ENCODE peak calls at places on chromosomes 3 and 15, in five cellular contexts. Q is tibial artery, T is astrocyte of the spinal cord, I is right atrium auricular region, E is stomach. K is an unnamed sample.

GRCh38 chr3:81980566-81981494 is 219.4 kb upstream of the GBE1 start:
- DNase-seq in Q (no peak), T (no peak), I (no peak), E (no peak), K (peak)

GRCh38 chr3:124951511-124952390 is 17.2 kb upstream of the MUC13 start:
- DNase-seq in Q (no peak), T (peak), I (no peak), E (no peak), K (no peak)

GRCh38 chr3:3200632-3201212 is 21.2 kb upstream of the CRBN start:
- DNase-seq in Q (no peak), T (peak), I (no peak), E (peak), K (no peak)

GRCh38 chr3:104102386-104102785 is 1264.3 kb upstream of the ALCAM start:
- DNase-seq in Q (no peak), T (peak), I (no peak), E (no peak), K (no peak)

GRCh38 chr3:129911261-129911861 is 17.9 kb upstream of the TMCC1 start:
- DNase-seq in Q (no peak), T (no peak), I (no peak), E (no peak), K (no peak)

GRCh38 chr3:197854596-197855343 is 63.7 kb downstream of the LRCH3 start:
- DNase-seq in Q (no peak), T (peak), I (no peak), E (no peak), K (no peak)

GRCh38 chr15:94793641-94794040 is 562.3 kb downstream of the MCTP2 start:
- DNase-seq in Q (no peak), T (peak), I (no peak), E (no peak), K (no peak)

GRCh38 chr15:55343168-55343567 is 24.1 kb downstream of the PIGB start:
- DNase-seq in Q (no peak), T (no peak), I (no peak), E (no peak), K (no peak)

GRCh38 chr3:43105224-43105596 is 669 bp downstream of the POMGNT2 start:
- DNase-seq in Q (no peak), T (no peak), I (no peak), E (no peak), K (peak)
- H3K4me3 ChIP-seq in Q (peak), T (peak), I (peak), E (peak), K (peak)

DNA sequence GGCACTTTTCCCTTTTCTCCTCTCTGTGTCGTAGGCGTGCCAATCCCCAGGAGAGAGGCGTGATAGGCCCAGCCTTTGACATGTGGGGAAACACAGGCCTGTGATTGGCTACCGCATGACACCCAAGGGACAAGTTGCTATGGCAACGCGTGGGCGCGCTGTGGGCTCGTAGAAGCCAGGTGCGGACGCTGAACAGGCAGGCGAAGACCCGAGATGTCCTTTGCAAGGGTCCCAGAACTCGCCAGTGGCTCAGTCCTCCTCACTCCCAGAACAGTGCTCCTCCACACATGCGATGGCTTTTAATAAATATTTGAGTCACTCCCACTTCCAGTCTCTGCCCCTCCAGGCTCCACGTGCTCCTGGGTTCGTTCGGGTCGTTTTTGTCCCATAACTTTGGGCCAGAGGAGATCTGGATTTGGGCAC is 4.2 kb downstream of the SLC51B start:
- DNase-seq in Q (peak), T (peak), I (peak), E (peak), K (peak)
- H3K4me3 ChIP-seq in Q (no peak), T (peak), I (peak), E (peak), K (peak)

GRCh38 chr3:149657796-149658443 is at the start of gene WWTR1:
- DNase-seq in Q (peak), T (peak), I (peak), E (peak), K (peak)

GRCh38 chr3:149659173-149659468 is 1.3 kb upstream of the WWTR1 start:
- DNase-seq in Q (no peak), T (no peak), I (no peak), E (no peak), K (no peak)

GRCh38 chr3:149655826-149656599 is 1.8 kb downstream of the WWTR1 start:
- DNase-seq in Q (no peak), T (no peak), I (no peak), E (no peak), K (no peak)

GRCh38 chr3:149658444-149659172 is 783 bp upstream of the WWTR1 start:
- DNase-seq in Q (peak), T (peak), I (peak), E (peak), K (peak)

DNA sequence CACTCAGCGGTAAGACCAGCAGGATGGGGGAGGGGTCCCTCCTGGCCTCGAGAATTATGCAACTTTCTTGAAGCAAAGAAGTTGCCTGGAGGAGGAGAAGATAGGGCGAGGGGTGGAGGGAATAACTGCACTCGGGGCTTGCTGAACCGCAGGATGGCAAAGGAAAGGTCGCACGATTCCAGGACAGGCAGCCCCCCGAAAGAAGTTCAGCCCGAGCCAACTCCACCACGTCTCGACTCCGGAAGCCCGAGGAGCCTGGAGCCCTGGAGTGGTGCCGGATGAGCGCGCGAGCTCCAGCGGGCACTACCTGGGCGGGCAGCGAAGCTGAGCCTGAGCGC is 398 bp downstream of the WWTR1 start:
- DNase-seq in Q (peak), T (peak), I (peak), E (peak), K (peak)
- H3K4me3 ChIP-seq in Q (peak), T (peak), I (peak), E (peak), K (peak)

DNA sequence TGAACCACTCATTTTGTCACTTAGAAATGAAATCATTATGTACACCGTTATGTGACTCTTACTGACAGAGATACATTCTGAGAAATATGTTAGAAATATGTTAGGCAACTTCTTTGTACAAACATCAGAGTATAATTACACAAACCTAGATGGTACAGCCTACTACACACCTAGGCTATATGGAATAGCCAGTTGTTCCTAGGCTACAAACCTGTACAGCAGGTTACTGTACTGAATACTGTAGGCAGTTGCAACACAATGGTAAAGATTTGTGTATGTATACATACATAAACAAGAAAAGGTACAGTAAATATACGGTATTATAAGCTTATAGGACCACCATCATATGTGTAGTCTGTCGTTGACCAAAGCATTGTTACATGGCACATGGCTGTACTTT is 3.7 kb downstream of the SACM1L start:
- DNase-seq in Q (no peak), T (no peak), I (no peak), E (no peak), K (no peak)
- H3K4me3 ChIP-seq in Q (no peak), T (no peak), I (no peak), E (no peak), K (no peak)

GRCh38 chr15:78265137-78265460 is 737 bp downstream of the DNAJA4 start:
- DNase-seq in Q (no peak), T (no peak), I (no peak), E (no peak), K (no peak)

GRCh38 chr15:78266229-78266628 is 1.9 kb downstream of the DNAJA4 start:
- DNase-seq in Q (no peak), T (no peak), I (no peak), E (no peak), K (no peak)

GRCh38 chr15:78264304-78265136 is at the start of gene DNAJA4:
- DNase-seq in Q (peak), T (peak), I (peak), E (peak), K (no peak)

GRCh38 chr15:78266806-78267205 is 2.4 kb downstream of the DNAJA4 start:
- DNase-seq in Q (no peak), T (no peak), I (no peak), E (no peak), K (no peak)

DNA sequence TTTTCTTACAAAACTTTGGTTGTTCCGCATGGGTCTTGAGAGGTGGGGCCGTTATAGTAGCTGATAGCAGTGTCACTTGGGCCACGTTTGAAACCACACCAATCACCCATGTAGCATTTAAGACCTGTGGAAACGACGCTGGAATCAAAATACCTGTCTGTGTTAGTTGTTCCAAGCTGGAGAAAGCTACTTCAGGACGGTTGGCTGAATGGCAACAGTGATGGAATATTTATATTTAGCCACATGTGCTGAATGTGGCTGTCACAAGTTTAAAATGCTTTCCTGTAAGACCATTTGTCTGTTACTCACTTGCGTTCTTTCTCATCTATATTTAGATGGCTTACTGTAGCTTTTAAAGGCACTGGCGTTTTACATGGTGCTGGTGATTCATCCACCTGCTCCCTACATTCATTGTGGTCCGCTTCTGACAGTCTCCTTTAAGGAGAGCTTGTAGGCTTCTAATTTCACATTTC is 1.4 kb downstream of the DNAJA4 start:
- DNase-seq in Q (no peak), T (peak), I (no peak), E (no peak), K (no peak)
- H3K4me3 ChIP-seq in Q (peak), T (no peak), I (peak), E (no peak), K (no peak)

GRCh38 chr3:12925648-12926047 is 84.3 kb upstream of the RPL32 start:
- DNase-seq in Q (no peak), T (no peak), I (no peak), E (no peak), K (no peak)
- H3K4me3 ChIP-seq in Q (no peak), T (no peak), I (no peak), E (no peak), K (no peak)

GRCh38 chr15:40593588-40594428 is at the start of gene KNL1:
- DNase-seq in Q (peak), T (peak), I (peak), E (peak), K (peak)

GRCh38 chr15:40591310-40591845 is 2.7 kb upstream of the KNL1 start:
- DNase-seq in Q (no peak), T (no peak), I (no peak), E (no peak), K (no peak)

GRCh38 chr15:40593130-40593529 is 919 bp upstream of the KNL1 start:
- DNase-seq in Q (no peak), T (no peak), I (no peak), E (no peak), K (no peak)

GRCh38 chr15:40594429-40594836 is 384 bp downstream of the KNL1 start:
- DNase-seq in Q (peak), T (peak), I (no peak), E (no peak), K (peak)

DNA sequence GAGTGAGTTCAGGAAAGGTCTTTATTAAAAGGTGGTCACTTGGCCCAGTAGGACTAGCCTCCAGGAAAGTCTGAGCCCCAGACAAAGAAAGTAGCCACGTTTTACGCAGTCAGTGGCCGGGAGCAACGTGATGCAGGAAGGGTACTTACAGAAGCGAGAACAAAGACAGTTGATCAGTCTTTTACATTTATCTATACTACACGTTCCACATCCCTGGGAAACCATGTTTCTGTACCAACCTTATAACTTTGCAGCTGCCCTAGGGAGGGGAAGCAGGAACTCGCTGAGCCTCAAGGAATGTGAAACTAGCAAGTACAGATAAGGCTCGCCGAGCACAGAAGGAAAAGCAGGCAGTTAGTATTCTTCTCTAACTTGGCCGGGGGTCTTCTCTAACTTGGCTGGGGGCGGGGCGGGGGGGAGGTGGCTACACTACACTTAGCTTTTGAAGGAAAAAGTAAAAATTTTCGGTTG is 3.4 kb upstream of the KNL1 start:
- DNase-seq in Q (no peak), T (no peak), I (no peak), E (peak), K (no peak)
- H3K4me3 ChIP-seq in Q (no peak), T (no peak), I (peak), E (peak), K (no peak)

K was measured in PC-9.